ENCODE peak calls at places on chromosome 14, in seven cellular contexts. B is cardiac muscle cell; W is stomach; V is CD8-positive, alpha-beta memory T cell; K is ovary; H is K562; I is H1. L is an unnamed sample. For H3K36me3, the result is how much of the 10 kb centered on the place peaks cover.

GRCh38 chr14:95363468-95363954 is 43.8 kb upstream of the CLMN start:
- DNase-seq in B (peak), W (no peak), V (no peak), K (no peak), H (no peak), I (no peak), L (peak)

GRCh38 chr14:101037021-101037817 is 133.7 kb upstream of the RTL1 start:
- DNase-seq in B (no peak), W (no peak), V (no peak), K (peak), H (no peak), I (no peak), L (no peak)

GRCh38 chr14:49297102-49297501 is 289.1 kb downstream of the RPS29 start:
- DNase-seq in B (no peak), W (no peak), V (no peak), K (no peak), H (no peak), I (no peak), L (no peak)

GRCh38 chr14:76083796-76084195 is 67.9 kb upstream of the GPATCH2L start:
- DNase-seq in B (no peak), W (no peak), V (no peak), K (no peak), H (peak), I (no peak), L (no peak)

GRCh38 chr14:71011479-71011878 is 104.2 kb downstream of the PCNX1 start:
- DNase-seq in B (peak), W (no peak), V (no peak), K (no peak), H (no peak), I (no peak), L (no peak)

GRCh38 chr14:83342590-83342989 is 1808.9 kb upstream of the SEL1L start:
- DNase-seq in B (peak), W (no peak), V (no peak), K (no peak), H (no peak), I (no peak), L (no peak)

GRCh38 chr14:67680121-67680602 is 5.7 kb upstream of the VTI1B start:
- DNase-seq in B (peak), W (no peak), V (no peak), K (no peak), H (peak), I (no peak), L (no peak)

GRCh38 chr14:52131640-52132320 is 62.9 kb upstream of the NID2 start:
- DNase-seq in B (peak), W (peak), V (peak), K (peak), H (peak), I (peak), L (peak)

GRCh38 chr14:86665975-86666374 is 1136.0 kb downstream of the FLRT2 start:
- DNase-seq in B (no peak), W (no peak), V (no peak), K (no peak), H (no peak), I (no peak), L (no peak)

GRCh38 chr14:94337274-94337673 is 14.1 kb upstream of the SERPINA6 start:
- DNase-seq in B (peak), W (no peak), V (no peak), K (no peak), H (no peak), I (no peak), L (no peak)

GRCh38 chr14:87940382-87940781 is 52.6 kb downstream of the GALC start:
- DNase-seq in B (no peak), W (no peak), V (no peak), K (no peak), H (no peak), I (no peak), L (no peak)

GRCh38 chr14:101982621-101983020 is 18.2 kb downstream of the DYNC1H1 start:
- DNase-seq in B (no peak), W (no peak), V (no peak), K (no peak), H (no peak), I (no peak), L (no peak)

GRCh38 chr14:100362311-100362927 is 39.3 kb downstream of the SLC25A47 start:
- DNase-seq in B (no peak), W (no peak), V (no peak), K (no peak), H (no peak), I (no peak), L (no peak)

GRCh38 chr14:65824285-65824977 is 411.9 kb downstream of the FUT8 start:
- DNase-seq in B (peak), W (peak), V (peak), K (peak), H (peak), I (no peak), L (peak)

GRCh38 chr14:99659333-99659741 is 14.4 kb downstream of the HHIPL1 start:
- DNase-seq in B (no peak), W (no peak), V (no peak), K (no peak), H (no peak), I (no peak), L (no peak)

GRCh38 chr14:50773632-50774541 is 57.1 kb downstream of the NIN start:
- DNase-seq in B (peak), W (peak), V (no peak), K (peak), H (peak), I (peak), L (peak)

GRCh38 chr14:105938055-105938863 is 411.9 kb downstream of the TMEM121 start:
- DNase-seq in B (no peak), W (peak), V (no peak), K (no peak), H (no peak), I (no peak), L (no peak)

GRCh38 chr14:63295991-63296630 is 22.6 kb downstream of the GPHB5 start:
- DNase-seq in B (no peak), W (no peak), V (no peak), K (no peak), H (no peak), I (no peak), L (no peak)

GRCh38 chr14:53408175-53408879 is 255.2 kb upstream of the DDHD1 start:
- DNase-seq in B (no peak), W (no peak), V (no peak), K (no peak), H (no peak), I (no peak), L (no peak)

GRCh38 chr14:97873291-97873690 is 1076.1 kb downstream of the VRK1 start:
- DNase-seq in B (no peak), W (no peak), V (no peak), K (no peak), H (no peak), I (no peak), L (no peak)

GRCh38 chr14:67663633-67664032 is 10.8 kb downstream of the VTI1B start:
- DNase-seq in B (no peak), W (no peak), V (no peak), K (no peak), H (no peak), I (no peak), L (no peak)

GRCh38 chr14:92920001-92920400 is 2.9 kb upstream of the CHGA start:
- DNase-seq in B (no peak), W (no peak), V (no peak), K (no peak), H (no peak), I (no peak), L (no peak)

GRCh38 chr14:81067156-81067555 is 111.7 kb downstream of the TSHR start:
- DNase-seq in B (no peak), W (no peak), V (no peak), K (no peak), H (no peak), I (no peak), L (no peak)

GRCh38 chr14:88212691-88213090 is 110.4 kb downstream of the KCNK10 start:
- DNase-seq in B (no peak), W (no peak), V (no peak), K (no peak), H (no peak), I (no peak), L (no peak)

GRCh38 chr14:38367922-38368321 is 112.0 kb upstream of the CLEC14A start:
- DNase-seq in B (no peak), W (no peak), V (no peak), K (no peak), H (no peak), I (no peak), L (no peak)

GRCh38 chr14:42140001-42140400 is 533.3 kb downstream of the LRFN5 start:
- DNase-seq in B (no peak), W (no peak), V (no peak), K (no peak), H (no peak), I (no peak), L (no peak)

GRCh38 chr14:80946187-80946586 is 4.6 kb upstream of the CEP128 start:
- DNase-seq in B (no peak), W (no peak), V (no peak), K (no peak), H (no peak), I (no peak), L (no peak)

GRCh38 chr14:55470025-55470424 is 29.6 kb upstream of the TBPL2 start:
- DNase-seq in B (no peak), W (no peak), V (no peak), K (no peak), H (no peak), I (no peak), L (no peak)

GRCh38 chr14:75553157-75553556 is 25.3 kb upstream of the FLVCR2 start:
- DNase-seq in B (no peak), W (no peak), V (no peak), K (no peak), H (no peak), I (no peak), L (no peak)

GRCh38 chr14:91303091-91303923 is 58.8 kb upstream of the GPR68 start:
- DNase-seq in B (peak), W (no peak), V (peak), K (no peak), H (peak), I (peak), L (no peak)

GRCh38 chr14:75752907-75753594 is 92.0 kb downstream of the TTLL5 start:
- DNase-seq in B (peak), W (no peak), V (no peak), K (no peak), H (no peak), I (no peak), L (no peak)

GRCh38 chr14:94111276-94112095 is 950 bp downstream of the IFI27 start:
- DNase-seq in B (no peak), W (no peak), V (no peak), K (no peak), H (no peak), I (no peak), L (no peak)

GRCh38 chr14:54653764-54654469 is 87.0 kb downstream of the SAMD4A start:
- DNase-seq in B (peak), W (no peak), V (no peak), K (no peak), H (no peak), I (no peak), L (peak)

GRCh38 chr14:50360851-50361250 is 35.8 kb downstream of the CDKL1 start:
- DNase-seq in B (no peak), W (no peak), V (no peak), K (no peak), H (no peak), I (no peak), L (no peak)

GRCh38 chr14:104512061-104512460 is 67.5 kb upstream of the C14orf180 start:
- DNase-seq in B (no peak), W (no peak), V (no peak), K (no peak), H (no peak), I (no peak), L (no peak)

GRCh38 chr14:72186461-72187035 is 254.3 kb downstream of the RGS6 start:
- DNase-seq in B (no peak), W (no peak), V (no peak), K (no peak), H (no peak), I (no peak), L (no peak)

GRCh38 chr14:44652640-44653039 is 145.6 kb upstream of the FSCB start:
- DNase-seq in B (no peak), W (no peak), V (no peak), K (no peak), H (no peak), I (no peak), L (no peak)

GRCh38 chr14:39731912-39732311 is 299.7 kb upstream of the FBXO33 start:
- DNase-seq in B (no peak), W (no peak), V (no peak), K (no peak), H (no peak), I (no peak), L (no peak)

GRCh38 chr14:83632375-83632774 is 1897.6 kb upstream of the FLRT2 start:
- DNase-seq in B (no peak), W (no peak), V (no peak), K (no peak), H (no peak), I (no peak), L (no peak)

DNA sequence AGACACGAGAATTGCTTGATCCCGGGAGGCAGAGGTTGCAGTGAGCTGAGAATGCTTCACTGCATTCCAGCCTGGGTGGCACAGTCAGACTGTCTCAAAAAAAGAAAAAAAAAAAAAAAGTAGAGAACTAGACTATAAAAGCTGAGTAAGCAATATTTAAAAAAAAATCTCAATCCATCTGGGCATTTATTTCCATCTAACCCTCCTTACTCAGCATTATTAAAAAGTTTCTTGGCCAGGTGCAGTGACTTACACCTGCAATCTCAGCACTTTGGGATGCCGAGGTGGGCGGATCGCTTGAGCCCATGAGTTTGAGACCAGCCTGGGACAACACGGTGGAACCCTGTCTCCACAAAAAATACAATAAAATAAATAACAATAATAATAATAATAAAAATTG is 4.5 kb downstream of the SUPT16H start:
- DNase-seq in B (no peak), W (no peak), V (no peak), K (no peak), H (no peak), I (no peak), L (no peak)
- H3K27ac ChIP-seq in B (no peak), W (no peak), V (no peak), K (no peak), H (no peak), I (no peak), L (no peak)

DNA sequence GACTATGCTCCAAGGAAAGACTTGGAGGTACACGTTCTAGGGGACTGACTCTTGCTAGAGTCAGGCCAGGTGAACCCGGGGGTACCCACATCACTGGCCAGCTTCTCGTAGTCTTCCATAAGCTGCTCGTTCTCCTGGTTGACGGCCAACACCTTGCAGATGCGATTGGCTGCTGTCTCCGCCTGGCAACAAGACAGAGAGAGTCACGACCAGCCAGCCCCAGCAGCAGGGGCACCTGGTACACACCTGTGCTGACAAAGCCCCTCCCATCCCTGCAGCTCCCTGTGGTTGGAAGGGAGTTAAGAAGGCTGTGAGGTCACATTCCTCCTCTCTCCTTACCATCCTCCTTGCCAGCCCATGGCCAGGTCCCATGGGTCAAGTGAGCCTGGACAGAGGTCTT is 85.5 kb downstream of the ACTN1 start:
- DNase-seq in B (no peak), W (no peak), V (no peak), K (no peak), H (no peak), I (no peak), L (no peak)
- H3K36me3 ChIP-seq in B (under half), W (half or more), V (under half), K (under half), H (under half), I (half or more), L (under half)

DNA sequence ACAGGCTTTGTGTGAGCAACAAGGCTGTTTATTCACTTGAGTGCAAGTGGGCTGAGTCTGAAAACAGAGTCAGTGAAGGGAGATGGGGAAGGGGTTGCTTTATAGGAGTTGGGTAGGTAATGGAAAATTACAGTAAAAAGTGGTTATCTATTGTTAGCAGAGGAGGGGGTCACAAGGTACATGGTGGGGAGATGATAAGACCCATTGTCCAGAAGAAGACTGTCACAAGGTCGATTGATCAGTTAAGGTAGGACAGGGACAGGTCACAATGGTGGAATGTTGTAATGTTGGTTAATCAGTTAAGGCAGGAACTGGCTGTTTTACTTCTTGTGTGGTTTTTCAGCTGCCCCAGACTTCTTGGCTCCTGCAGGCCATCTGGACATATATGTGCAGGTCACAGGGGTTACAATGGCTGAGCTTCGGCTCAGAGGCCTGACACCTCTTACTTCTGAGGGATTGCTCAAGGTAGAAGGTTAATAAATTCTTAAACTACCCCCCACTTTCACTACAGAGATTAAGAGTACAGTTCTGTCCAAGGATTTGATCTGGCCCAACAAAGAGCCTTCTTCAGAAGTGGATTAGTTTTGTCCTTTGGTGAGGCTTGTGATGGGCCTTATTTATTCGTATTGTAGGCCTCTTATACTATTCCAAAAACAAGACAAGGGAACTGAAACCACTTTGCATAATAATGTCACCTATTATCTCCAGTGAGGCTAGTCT is 13.8 kb upstream of the DHRS4 start:
- DNase-seq in B (no peak), W (no peak), V (no peak), K (no peak), H (no peak), I (no peak), L (no peak)
- H3K27ac ChIP-seq in B (no peak), W (no peak), V (no peak), K (no peak), H (peak), I (no peak), L (no peak)

DNA sequence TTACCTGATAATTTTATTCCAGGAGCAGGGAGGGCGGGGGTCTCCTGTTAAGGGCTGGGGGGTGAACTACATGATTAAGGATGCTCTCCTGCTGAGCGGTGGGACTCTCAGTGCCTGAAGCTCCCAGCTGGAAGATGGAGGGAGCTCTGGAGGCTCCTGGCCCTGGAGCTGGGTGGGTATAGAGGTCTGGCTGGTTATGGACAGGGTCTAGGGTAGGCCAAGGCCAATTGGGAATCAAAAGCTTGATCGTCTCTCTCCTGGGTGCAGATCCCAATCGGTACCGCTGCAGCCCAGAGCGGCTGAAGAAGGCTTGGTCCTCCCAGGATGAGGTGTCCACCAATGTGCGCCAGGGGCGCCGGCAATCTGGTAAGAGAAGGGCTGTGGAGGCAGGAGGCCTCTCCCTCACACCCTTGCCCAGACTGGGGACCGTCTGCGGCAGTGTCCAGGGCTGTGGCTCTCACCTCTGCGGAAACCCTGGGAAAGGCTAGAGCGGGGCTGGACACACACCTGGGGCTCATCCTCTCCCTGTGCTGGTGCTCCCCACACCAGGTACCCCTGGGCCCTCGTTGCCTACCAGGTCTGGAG is 28.4 kb downstream of the PLEKHG3 start:
- DNase-seq in B (no peak), W (no peak), V (no peak), K (peak), H (no peak), I (no peak), L (no peak)
- H3K36me3 ChIP-seq in B (under half), W (half or more), V (under half), K (under half), H (under half), I (under half), L (under half)